ENCODE peak calls at places on chromosomes 4 and X, in ten cellular contexts. One of them, this sample, is unnamed. For H3K27me3 and H3K4me1, the result is how much of the 10 kb centered on the place peaks cover.

GRCh38 chr4:95981591-95981990 is 141.7 kb downstream of the PDHA2 start:
- DNase-seq in neural progenitor cell: no peak
- DNase-seq in prostate gland: no peak
- DNase-seq in psoas muscle: no peak
- DNase-seq in left ventricle myocardium inferior: no peak
- DNase-seq in esophagus squamous epithelium: no peak
- DNase-seq in CD4-positive, alpha-beta memory T cell: no peak
- DNase-seq in aorta: no peak
- DNase-seq in left lung: no peak
- DNase-seq in pancreas: no peak
- DNase-seq in this sample: no peak

GRCh38 chr4:25727711-25728493 is 72.3 kb downstream of the SLC34A2 start:
- DNase-seq in esophagus squamous epithelium: no peak
- DNase-seq in left ventricle myocardium inferior: no peak
- DNase-seq in pancreas: no peak
- DNase-seq in CD4-positive, alpha-beta memory T cell: no peak
- DNase-seq in left lung: no peak
- DNase-seq in aorta: no peak
- DNase-seq in psoas muscle: no peak
- DNase-seq in neural progenitor cell: no peak
- DNase-seq in prostate gland: no peak
- DNase-seq in this sample: no peak

GRCh38 chr4:177401658-177402273 is 40.5 kb downstream of the AGA start:
- DNase-seq in left ventricle myocardium inferior: no peak
- DNase-seq in psoas muscle: no peak
- DNase-seq in neural progenitor cell: no peak
- DNase-seq in esophagus squamous epithelium: no peak
- DNase-seq in pancreas: no peak
- DNase-seq in CD4-positive, alpha-beta memory T cell: peak
- DNase-seq in left lung: no peak
- DNase-seq in prostate gland: no peak
- DNase-seq in aorta: no peak
- DNase-seq in this sample: no peak

GRCh38 chrX:30673884-30674598 is 20.8 kb downstream of the GK start:
- DNase-seq in prostate gland: no peak
- DNase-seq in aorta: no peak
- DNase-seq in left ventricle myocardium inferior: no peak
- DNase-seq in pancreas: no peak
- DNase-seq in esophagus squamous epithelium: no peak
- DNase-seq in neural progenitor cell: no peak
- DNase-seq in psoas muscle: no peak
- DNase-seq in left lung: no peak
- DNase-seq in CD4-positive, alpha-beta memory T cell: no peak
- DNase-seq in this sample: no peak

GRCh38 chrX:1507511-1508463 is 29.2 kb downstream of the P2RY8 start:
- DNase-seq in prostate gland: no peak
- DNase-seq in pancreas: no peak
- DNase-seq in psoas muscle: no peak
- DNase-seq in neural progenitor cell: no peak
- DNase-seq in CD4-positive, alpha-beta memory T cell: peak
- DNase-seq in left lung: no peak
- DNase-seq in esophagus squamous epithelium: no peak
- DNase-seq in aorta: peak
- DNase-seq in left ventricle myocardium inferior: no peak
- DNase-seq in this sample: no peak

GRCh38 chr4:56772134-56772533 is 49.4 kb downstream of the SPINK2 start:
- DNase-seq in left ventricle myocardium inferior: no peak
- DNase-seq in CD4-positive, alpha-beta memory T cell: no peak
- DNase-seq in aorta: no peak
- DNase-seq in neural progenitor cell: no peak
- DNase-seq in esophagus squamous epithelium: no peak
- DNase-seq in prostate gland: no peak
- DNase-seq in pancreas: no peak
- DNase-seq in psoas muscle: no peak
- DNase-seq in left lung: no peak
- DNase-seq in this sample: no peak

GRCh38 chrX:13899607-13900006 is 82.7 kb upstream of the GPM6B start:
- DNase-seq in prostate gland: peak
- DNase-seq in aorta: no peak
- DNase-seq in neural progenitor cell: no peak
- DNase-seq in CD4-positive, alpha-beta memory T cell: no peak
- DNase-seq in psoas muscle: no peak
- DNase-seq in left lung: no peak
- DNase-seq in pancreas: peak
- DNase-seq in esophagus squamous epithelium: no peak
- DNase-seq in left ventricle myocardium inferior: no peak
- DNase-seq in this sample: no peak

GRCh38 chr4:165915215-165915614 is 42.2 kb downstream of the TLL1 start:
- DNase-seq in neural progenitor cell: no peak
- DNase-seq in psoas muscle: no peak
- DNase-seq in left lung: no peak
- DNase-seq in left ventricle myocardium inferior: no peak
- DNase-seq in esophagus squamous epithelium: no peak
- DNase-seq in prostate gland: no peak
- DNase-seq in aorta: no peak
- DNase-seq in pancreas: no peak
- DNase-seq in CD4-positive, alpha-beta memory T cell: no peak
- DNase-seq in this sample: no peak

GRCh38 chr4:56907489-56908205 is at the start of gene REST:
- DNase-seq in left ventricle myocardium inferior: peak
- DNase-seq in prostate gland: peak
- DNase-seq in pancreas: peak
- DNase-seq in neural progenitor cell: peak
- DNase-seq in psoas muscle: peak
- DNase-seq in CD4-positive, alpha-beta memory T cell: peak
- DNase-seq in aorta: peak
- DNase-seq in esophagus squamous epithelium: peak
- DNase-seq in left lung: peak
- DNase-seq in this sample: peak

GRCh38 chr4:13521047-13521446 is 23.3 kb downstream of the NKX3-2 start:
- DNase-seq in esophagus squamous epithelium: no peak
- DNase-seq in pancreas: no peak
- DNase-seq in left lung: no peak
- DNase-seq in left ventricle myocardium inferior: no peak
- DNase-seq in neural progenitor cell: no peak
- DNase-seq in CD4-positive, alpha-beta memory T cell: no peak
- DNase-seq in psoas muscle: no peak
- DNase-seq in aorta: no peak
- DNase-seq in prostate gland: no peak
- DNase-seq in this sample: no peak

GRCh38 chr4:13523105-13523477 is 21.2 kb downstream of the NKX3-2 start:
- DNase-seq in pancreas: no peak
- DNase-seq in left lung: no peak
- DNase-seq in left ventricle myocardium inferior: no peak
- DNase-seq in esophagus squamous epithelium: no peak
- DNase-seq in CD4-positive, alpha-beta memory T cell: no peak
- DNase-seq in psoas muscle: no peak
- DNase-seq in prostate gland: no peak
- DNase-seq in neural progenitor cell: no peak
- DNase-seq in aorta: no peak
- DNase-seq in this sample: no peak

GRCh38 chr4:13524504-13525243 is 19.6 kb downstream of the NKX3-2 start:
- DNase-seq in psoas muscle: no peak
- DNase-seq in neural progenitor cell: no peak
- DNase-seq in left lung: no peak
- DNase-seq in CD4-positive, alpha-beta memory T cell: no peak
- DNase-seq in left ventricle myocardium inferior: no peak
- DNase-seq in pancreas: no peak
- DNase-seq in aorta: no peak
- DNase-seq in esophagus squamous epithelium: no peak
- DNase-seq in prostate gland: no peak
- DNase-seq in this sample: no peak

GRCh38 chr4:13523591-13524503 is 20.5 kb downstream of the NKX3-2 start:
- DNase-seq in psoas muscle: no peak
- DNase-seq in prostate gland: no peak
- DNase-seq in left lung: no peak
- DNase-seq in left ventricle myocardium inferior: no peak
- DNase-seq in aorta: no peak
- DNase-seq in pancreas: no peak
- DNase-seq in esophagus squamous epithelium: no peak
- DNase-seq in CD4-positive, alpha-beta memory T cell: no peak
- DNase-seq in neural progenitor cell: no peak
- DNase-seq in this sample: peak

GRCh38 chr4:13522282-13523104 is 21.8 kb downstream of the NKX3-2 start:
- DNase-seq in left ventricle myocardium inferior: no peak
- DNase-seq in aorta: no peak
- DNase-seq in pancreas: no peak
- DNase-seq in prostate gland: no peak
- DNase-seq in neural progenitor cell: no peak
- DNase-seq in CD4-positive, alpha-beta memory T cell: no peak
- DNase-seq in psoas muscle: no peak
- DNase-seq in left lung: no peak
- DNase-seq in esophagus squamous epithelium: no peak
- DNase-seq in this sample: no peak
- H3K27me3 ChIP-seq in left ventricle myocardium inferior: half or more
- H3K27me3 ChIP-seq in aorta: under half
- H3K27me3 ChIP-seq in pancreas: half or more
- H3K27me3 ChIP-seq in prostate gland: under half
- H3K27me3 ChIP-seq in neural progenitor cell: half or more
- H3K27me3 ChIP-seq in CD4-positive, alpha-beta memory T cell: under half
- H3K27me3 ChIP-seq in psoas muscle: under half
- H3K27me3 ChIP-seq in left lung: half or more
- H3K27me3 ChIP-seq in esophagus squamous epithelium: half or more
- H3K27me3 ChIP-seq in this sample: under half

GRCh38 chr4:16082038-16082423 is 1.8 kb downstream of the PROM1 start:
- DNase-seq in esophagus squamous epithelium: no peak
- DNase-seq in left lung: no peak
- DNase-seq in CD4-positive, alpha-beta memory T cell: no peak
- DNase-seq in neural progenitor cell: no peak
- DNase-seq in prostate gland: no peak
- DNase-seq in pancreas: no peak
- DNase-seq in aorta: no peak
- DNase-seq in psoas muscle: no peak
- DNase-seq in left ventricle myocardium inferior: no peak
- DNase-seq in this sample: no peak
- H3K4me3 ChIP-seq in esophagus squamous epithelium: peak
- H3K4me3 ChIP-seq in left lung: peak
- H3K4me3 ChIP-seq in CD4-positive, alpha-beta memory T cell: no peak
- H3K4me3 ChIP-seq in neural progenitor cell: peak
- H3K4me3 ChIP-seq in prostate gland: peak
- H3K4me3 ChIP-seq in pancreas: peak
- H3K4me3 ChIP-seq in aorta: peak
- H3K4me3 ChIP-seq in psoas muscle: peak
- H3K4me3 ChIP-seq in left ventricle myocardium inferior: peak
- H3K4me3 ChIP-seq in this sample: peak

GRCh38 chr4:2858451-2859217 is 15.0 kb downstream of the ADD1 start:
- DNase-seq in prostate gland: no peak
- DNase-seq in psoas muscle: no peak
- DNase-seq in left lung: no peak
- DNase-seq in CD4-positive, alpha-beta memory T cell: no peak
- DNase-seq in aorta: no peak
- DNase-seq in left ventricle myocardium inferior: no peak
- DNase-seq in neural progenitor cell: no peak
- DNase-seq in esophagus squamous epithelium: no peak
- DNase-seq in pancreas: no peak
- DNase-seq in this sample: no peak

GRCh38 chr4:2859514-2859913 is 15.9 kb downstream of the ADD1 start:
- DNase-seq in CD4-positive, alpha-beta memory T cell: no peak
- DNase-seq in left lung: no peak
- DNase-seq in esophagus squamous epithelium: no peak
- DNase-seq in neural progenitor cell: no peak
- DNase-seq in prostate gland: no peak
- DNase-seq in aorta: no peak
- DNase-seq in psoas muscle: no peak
- DNase-seq in pancreas: no peak
- DNase-seq in left ventricle myocardium inferior: no peak
- DNase-seq in this sample: no peak

GRCh38 chr4:2855584-2855983 is 11.9 kb downstream of the ADD1 start:
- DNase-seq in aorta: no peak
- DNase-seq in left ventricle myocardium inferior: no peak
- DNase-seq in esophagus squamous epithelium: no peak
- DNase-seq in psoas muscle: no peak
- DNase-seq in neural progenitor cell: no peak
- DNase-seq in CD4-positive, alpha-beta memory T cell: no peak
- DNase-seq in prostate gland: no peak
- DNase-seq in left lung: no peak
- DNase-seq in pancreas: no peak
- DNase-seq in this sample: no peak

GRCh38 chr4:2857349-2857927 is 13.8 kb downstream of the ADD1 start:
- DNase-seq in aorta: no peak
- DNase-seq in left lung: no peak
- DNase-seq in prostate gland: no peak
- DNase-seq in pancreas: no peak
- DNase-seq in psoas muscle: no peak
- DNase-seq in CD4-positive, alpha-beta memory T cell: no peak
- DNase-seq in esophagus squamous epithelium: no peak
- DNase-seq in left ventricle myocardium inferior: no peak
- DNase-seq in neural progenitor cell: no peak
- DNase-seq in this sample: no peak

GRCh38 chr4:2856266-2856665 is 12.6 kb downstream of the ADD1 start:
- DNase-seq in left ventricle myocardium inferior: no peak
- DNase-seq in pancreas: no peak
- DNase-seq in CD4-positive, alpha-beta memory T cell: no peak
- DNase-seq in prostate gland: no peak
- DNase-seq in neural progenitor cell: no peak
- DNase-seq in left lung: no peak
- DNase-seq in aorta: no peak
- DNase-seq in esophagus squamous epithelium: no peak
- DNase-seq in psoas muscle: no peak
- DNase-seq in this sample: no peak
- H3K4me1 ChIP-seq in left ventricle myocardium inferior: half or more
- H3K4me1 ChIP-seq in pancreas: under half
- H3K4me1 ChIP-seq in CD4-positive, alpha-beta memory T cell: half or more
- H3K4me1 ChIP-seq in prostate gland: under half
- H3K4me1 ChIP-seq in neural progenitor cell: under half
- H3K4me1 ChIP-seq in left lung: under half
- H3K4me1 ChIP-seq in aorta: under half
- H3K4me1 ChIP-seq in esophagus squamous epithelium: under half
- H3K4me1 ChIP-seq in psoas muscle: half or more
- H3K4me1 ChIP-seq in this sample: half or more

DNA sequence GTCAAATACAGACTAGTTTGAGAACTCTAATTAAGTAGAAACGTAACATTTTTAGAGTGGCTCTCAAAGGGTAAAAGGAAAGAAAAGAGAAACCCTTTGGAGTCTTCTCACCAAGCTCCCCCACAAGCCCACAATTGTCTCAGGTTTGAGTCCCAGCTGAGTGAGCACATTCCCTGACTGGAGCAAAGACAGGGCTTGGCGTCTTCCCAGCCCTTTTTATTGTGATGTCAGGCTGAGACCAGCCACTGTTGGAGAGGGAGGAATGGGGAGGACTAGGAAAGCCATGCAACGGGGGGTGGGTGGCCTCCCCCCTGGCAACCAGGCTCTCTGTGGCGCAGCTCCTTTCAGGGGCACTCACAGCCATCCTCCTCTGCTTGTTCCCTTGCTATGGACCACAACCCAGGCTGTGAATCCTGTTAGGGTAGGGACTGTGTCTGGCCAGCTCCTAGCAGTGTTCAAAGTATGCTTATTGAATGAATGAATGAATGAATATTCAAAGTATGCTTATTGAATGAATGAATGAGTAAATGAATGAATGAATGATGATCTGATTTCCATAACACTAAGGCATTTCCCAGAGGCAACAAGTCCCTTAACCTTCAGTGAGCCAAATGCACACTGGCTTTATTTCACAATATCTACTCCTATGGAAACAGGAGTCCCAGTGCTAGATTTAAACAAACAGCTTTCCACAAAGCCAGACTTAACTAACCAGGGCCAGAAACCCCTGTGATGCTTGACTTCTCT is 413.3 kb downstream of the MID1IP1 start:
- DNase-seq in esophagus squamous epithelium: no peak
- DNase-seq in psoas muscle: no peak
- DNase-seq in prostate gland: no peak
- DNase-seq in aorta: no peak
- DNase-seq in left ventricle myocardium inferior: no peak
- DNase-seq in pancreas: no peak
- DNase-seq in CD4-positive, alpha-beta memory T cell: no peak
- DNase-seq in neural progenitor cell: peak
- DNase-seq in left lung: no peak
- DNase-seq in this sample: no peak
- H3K27me3 ChIP-seq in esophagus squamous epithelium: under half
- H3K27me3 ChIP-seq in psoas muscle: under half
- H3K27me3 ChIP-seq in prostate gland: under half
- H3K27me3 ChIP-seq in aorta: under half
- H3K27me3 ChIP-seq in left ventricle myocardium inferior: under half
- H3K27me3 ChIP-seq in pancreas: under half
- H3K27me3 ChIP-seq in CD4-positive, alpha-beta memory T cell: under half
- H3K27me3 ChIP-seq in neural progenitor cell: under half
- H3K27me3 ChIP-seq in left lung: under half
- H3K27me3 ChIP-seq in this sample: under half

This sample was measured in naive thymus-derived CD4-positive, alpha-beta T cell.